ENCODE peak calls at places on chromosomes 12 and 14, in five cellular contexts. F is right atrium auricular region; I is CD4-positive, alpha-beta memory T cell; X is tibial artery; J is colonic mucosa. E is an unnamed sample.

GRCh38 chr12:95613021-95613420 is 61.7 kb upstream of the USP44 start:
- DNase-seq in J (no peak), F (no peak), I (no peak), X (no peak), E (no peak)

GRCh38 chr14:76778546-76779215 is 17.4 kb downstream of the VASH1 start:
- DNase-seq in I (no peak), J (no peak), X (no peak), F (peak; percentile 57), E (peak; percentile 54)

GRCh38 chr12:96077081-96077480 is 41.7 kb upstream of the LTA4H start:
- DNase-seq in I (no peak), X (no peak), J (no peak), F (no peak), E (no peak)

GRCh38 chr14:32565256-32565655 is 236.2 kb downstream of the AKAP6 start:
- DNase-seq in I (no peak), J (no peak), X (no peak), F (no peak), E (no peak)

GRCh38 chr12:26410686-26411085 is 215.3 kb downstream of the SSPN start:
- DNase-seq in J (no peak), F (no peak), X (no peak), I (no peak), E (no peak)

GRCh38 chr12:78916845-78917480 is 52.4 kb downstream of the SYT1 start:
- DNase-seq in X (no peak), I (no peak), F (no peak), J (no peak), E (no peak)

GRCh38 chr12:12210983-12211382 is 55.9 kb downstream of the LRP6 start:
- DNase-seq in X (no peak), I (peak; percentile 53), F (no peak), J (no peak), E (no peak)

GRCh38 chr14:63051301-63051700 is 6.0 kb upstream of the KCNH5 start:
- DNase-seq in J (no peak), I (no peak), F (no peak), X (no peak), E (no peak)

GRCh38 chr12:25313591-25313990 is 62.9 kb upstream of the KRAS start:
- DNase-seq in F (no peak), X (no peak), I (no peak), J (no peak), E (no peak)

GRCh38 chr12:57452937-57453509 is 2.1 kb upstream of the INHBE start:
- DNase-seq in I (peak; percentile 41), F (peak; percentile 83), X (peak; percentile 86), J (peak; percentile 79), E (peak; percentile 94)

GRCh38 chr12:56628671-56629458 is 1.3 kb downstream of the BAZ2A start:
- DNase-seq in F (peak; percentile 78), I (peak; percentile 71), J (peak; percentile 77), X (peak; percentile 80), E (peak; percentile 79)

GRCh38 chr12:77251799-77252198 is 186.4 kb upstream of the E2F7 start:
- DNase-seq in F (no peak), J (no peak), I (no peak), X (no peak), E (no peak)

GRCh38 chr12:82430541-82431145 is 72.3 kb downstream of the METTL25 start:
- DNase-seq in J (no peak), F (no peak), X (no peak), I (no peak), E (no peak)

GRCh38 chr12:105024926-105025325 is 38.8 kb downstream of the NOPCHAP1 start:
- DNase-seq in J (no peak), F (no peak), X (no peak), I (no peak), E (no peak)

GRCh38 chr14:74649673-74650072 is 37.6 kb upstream of the LTBP2 start:
- DNase-seq in I (no peak), X (peak; percentile 58), F (no peak), J (no peak), E (no peak)

GRCh38 chr12:636632-637031 is 26.6 kb downstream of the NINJ2 start:
- DNase-seq in X (no peak), J (no peak), F (no peak), I (no peak), E (no peak)

GRCh38 chr12:96190403-96191170 is 3.6 kb upstream of the ELK3 start:
- DNase-seq in X (no peak), F (no peak), I (no peak), J (no peak), E (no peak)

GRCh38 chr14:75441731-75442130 is 13.9 kb downstream of the JDP2 start:
- DNase-seq in F (no peak), I (no peak), J (no peak), X (no peak), E (no peak)

GRCh38 chr14:85856430-85856829 is 326.5 kb downstream of the FLRT2 start:
- DNase-seq in F (no peak), I (no peak), X (no peak), J (no peak), E (no peak)

GRCh38 chr14:105888784-105889665 is 362.6 kb downstream of the TMEM121 start:
- DNase-seq in X (peak; percentile 49), J (no peak), F (no peak), I (no peak), E (peak; percentile 62)

GRCh38 chr12:80031229-80031628 is 68.1 kb upstream of the OTOGL start:
- DNase-seq in J (no peak), F (no peak), X (no peak), I (no peak), E (no peak)

GRCh38 chr14:23646648-23647549 is 10.7 kb downstream of the DHRS2 start:
- DNase-seq in I (no peak), X (no peak), J (no peak), F (no peak), E (no peak)

GRCh38 chr12:66048218-66048842 is 82.2 kb downstream of the LLPH start:
- DNase-seq in J (peak; percentile 27), X (no peak), I (no peak), F (no peak), E (no peak)

GRCh38 chr14:85619866-85620265 is 89.9 kb downstream of the FLRT2 start:
- DNase-seq in X (no peak), J (no peak), I (no peak), F (no peak), E (no peak)

GRCh38 chr14:31418440-31418839 is 1.9 kb downstream of the HEATR5A start:
- DNase-seq in I (no peak), F (no peak), J (no peak), X (no peak), E (no peak)

GRCh38 chr14:100668352-100668751 is 58.3 kb upstream of the DLK1 start:
- DNase-seq in F (no peak), I (no peak), J (no peak), X (no peak), E (no peak)

GRCh38 chr14:35342160-35343010 is 50.2 kb downstream of the PSMA6 start:
- DNase-seq in X (peak; percentile 96), I (no peak), J (peak; percentile 51), F (peak; percentile 83), E (no peak)

GRCh38 chr12:80648866-80649265 is 58.6 kb upstream of the MYF6 start:
- DNase-seq in F (no peak), X (no peak), I (no peak), J (no peak), E (no peak)

GRCh38 chr12:110639336-110640178 is 25.6 kb downstream of the TCTN1 start:
- DNase-seq in X (no peak), F (no peak), J (no peak), I (no peak), E (no peak)

GRCh38 chr14:100398044-100398443 is 74.9 kb downstream of the SLC25A47 start:
- DNase-seq in I (no peak), J (peak; percentile 67), X (no peak), F (no peak), E (no peak)

GRCh38 chr12:106133136-106134087 is 5.3 kb downstream of the NUAK1 start:
- DNase-seq in X (no peak), J (no peak), F (no peak), I (no peak), E (no peak)

GRCh38 chr12:124363376-124363965 is 68.6 kb downstream of the RFLNA start:
- DNase-seq in F (no peak), I (no peak), J (no peak), X (no peak), E (no peak)

GRCh38 chr12:32196250-32197198 is 89.9 kb downstream of the BICD1 start:
- DNase-seq in J (no peak), X (no peak), I (no peak), F (no peak), E (no peak)
- H3K9me3 ChIP-seq in J (no peaks in the 10 kb centered on the region), X (no peaks in the 10 kb centered on the region), I (no peaks in the 10 kb centered on the region), F (no peaks in the 10 kb centered on the region), E (no peaks in the 10 kb centered on the region)

GRCh38 chr14:96162265-96162664 is 42.4 kb upstream of the BDKRB2 start:
- DNase-seq in J (peak; percentile 11), X (peak; percentile 7), F (peak; percentile 48), I (no peak), E (no peak)
- H3K4me3 ChIP-seq in J (no peak overlapping the region), X (no peak overlapping the region), F (no peak overlapping the region), I (no peak overlapping the region), E (no peak overlapping the region)

DNA sequence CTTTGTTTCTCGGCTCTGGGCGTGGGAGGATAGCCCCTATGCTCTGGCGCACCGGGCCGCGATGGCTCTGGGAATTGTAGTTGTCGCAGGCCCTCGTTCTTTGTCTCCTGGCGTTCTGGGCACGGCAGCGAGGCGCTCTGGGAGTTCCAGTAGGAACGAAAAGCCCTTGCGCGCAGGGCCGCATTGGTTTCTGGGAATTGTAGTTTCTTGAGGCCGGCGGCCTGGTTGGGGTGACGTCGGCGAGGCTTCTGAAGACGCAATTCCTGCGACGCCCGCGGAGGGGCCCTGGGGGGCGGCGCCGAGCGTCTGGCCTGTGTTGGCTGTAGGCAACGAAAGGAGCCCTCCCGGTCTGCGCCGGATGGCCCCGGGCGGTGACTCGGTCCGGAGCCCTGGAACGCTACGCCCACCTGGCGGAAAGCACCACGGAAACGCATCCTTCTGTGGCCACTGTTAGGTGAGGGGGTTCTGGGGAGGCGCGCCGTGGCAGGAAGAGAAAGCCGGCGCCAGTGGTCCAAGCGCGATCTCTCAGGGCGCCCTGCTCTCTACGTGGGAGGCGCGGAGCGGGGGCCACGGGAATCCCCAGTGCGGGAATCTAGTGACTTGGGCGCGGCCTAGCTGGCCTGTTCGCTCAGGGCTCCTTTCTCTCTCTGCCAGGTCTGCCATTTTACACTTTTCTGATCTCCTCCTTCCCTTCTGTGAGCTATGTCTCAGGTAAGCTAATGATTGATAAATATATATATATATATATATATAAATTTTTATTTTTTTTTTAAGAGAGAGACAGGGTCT is at the start of gene ZNF140:
- DNase-seq in X (peak; percentile 98), F (peak; percentile 97), I (no peak), J (peak; percentile 96), E (peak; percentile 97)
- H3K9me3 ChIP-seq in X (peaks cover 81% of the 10 kb centered on the region), F (peaks cover 10% of the 10 kb centered on the region), I (peaks cover 23% of the 10 kb centered on the region), J (peaks cover 10% of the 10 kb centered on the region), E (peaks cover 18% of the 10 kb centered on the region)

DNA sequence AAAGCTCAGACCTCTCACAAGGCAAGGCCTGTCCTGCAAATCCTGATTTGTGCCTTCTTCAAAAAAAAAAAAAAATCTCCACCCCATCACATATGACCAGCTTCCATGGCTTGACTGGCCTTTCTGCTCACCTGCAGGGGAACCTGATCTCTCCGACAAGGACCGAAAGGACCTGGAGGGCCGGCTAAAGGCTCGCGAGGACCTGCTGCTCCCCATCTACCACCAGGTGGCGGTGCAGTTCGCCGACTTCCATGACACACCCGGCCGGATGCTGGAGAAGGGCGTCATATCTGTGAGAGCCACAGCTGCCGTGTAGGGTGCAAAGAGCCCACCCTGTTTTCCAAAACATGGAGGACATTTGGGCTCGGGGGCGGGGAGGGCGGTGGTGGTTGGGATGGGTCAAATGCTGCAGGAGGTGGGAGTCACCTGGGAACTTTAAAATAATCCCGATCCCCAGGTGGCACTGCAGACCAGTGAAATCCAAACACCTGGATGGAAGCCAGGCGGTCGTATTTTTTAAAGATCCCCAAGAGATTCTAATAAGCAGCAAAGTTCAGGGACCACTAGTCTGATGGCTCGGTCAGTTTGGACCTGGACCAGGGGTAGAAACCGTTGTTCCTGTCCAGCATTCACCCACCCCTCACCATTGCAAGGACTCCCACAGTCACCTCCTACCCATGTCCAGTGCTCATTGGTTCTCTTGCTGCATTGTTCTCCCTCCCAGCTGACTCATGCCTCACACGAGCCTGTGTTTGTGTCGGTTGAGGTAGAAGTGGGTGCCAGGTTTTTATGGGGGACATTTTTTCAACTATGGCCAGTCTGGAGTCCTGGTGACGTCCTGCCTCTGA is 44.8 kb downstream of the FOXN4 start:
- DNase-seq in F (peak; percentile 77), J (peak; percentile 85), I (peak; percentile 14), X (no peak), E (peak; percentile 74)
- H3K4me3 ChIP-seq in F (no peak overlapping the region), J (no peak overlapping the region), I (no peak overlapping the region), X (no peak overlapping the region), E (no peak overlapping the region)